ENCODE peak calls at places on chromosomes 11 and 22, in four cellular contexts. A is ovary, O is choroid plexus epithelial cell, R is esophagus squamous epithelium. W is an unnamed sample.

GRCh38 chr11:34792814-34793241 is 123.4 kb downstream of the APIP start:
- DNase-seq in A (no peak), O (no peak), R (no peak), W (no peak)

GRCh38 chr11:92671081-92671480 is 298.4 kb upstream of the MTNR1B start:
- DNase-seq in A (no peak), O (no peak), R (no peak), W (no peak)

GRCh38 chr11:60852060-60852638 is 3.6 kb downstream of the PTGDR2 start:
- DNase-seq in A (no peak), O (no peak), R (no peak), W (no peak)

GRCh38 chr11:83151274-83151977 is 5.5 kb upstream of the PCF11 start:
- DNase-seq in A (no peak), O (no peak), R (no peak), W (no peak)

GRCh38 chr11:15490535-15490934 is 375.8 kb downstream of the INSC start:
- DNase-seq in A (no peak), O (no peak), R (no peak), W (no peak)

GRCh38 chr11:36389811-36390210 is 93.7 kb downstream of the PRR5L start:
- DNase-seq in A (no peak), O (no peak), R (no peak), W (no peak)

GRCh38 chr11:132064987-132065620 is 694.7 kb downstream of the NTM start:
- DNase-seq in A (no peak), O (peak), R (no peak), W (no peak)

GRCh38 chr11:125025968-125026367 is 37.1 kb upstream of the SLC37A2 start:
- DNase-seq in A (no peak), O (no peak), R (no peak), W (no peak)

GRCh38 chr11:9774591-9775392 is 110.9 kb downstream of the SWAP70 start:
- DNase-seq in A (no peak), O (peak), R (no peak), W (no peak)

GRCh38 chr22:28351585-28351984 is 328.1 kb downstream of the TTC28 start:
- DNase-seq in A (no peak), O (no peak), R (no peak), W (no peak)

GRCh38 chr22:29310863-29311339 is 4.5 kb downstream of the GAS2L1 start:
- DNase-seq in A (peak), O (peak), R (no peak), W (peak)

GRCh38 chr11:232783-233565 is 3.2 kb downstream of the SIRT3 start:
- DNase-seq in A (no peak), O (no peak), R (no peak), W (no peak)

GRCh38 chr11:10307411-10308207 is 2.7 kb downstream of the ADM start:
- DNase-seq in A (peak), O (peak), R (peak), W (peak)

GRCh38 chr11:70914496-70914895 is 337.9 kb downstream of the SHANK2 start:
- DNase-seq in A (no peak), O (no peak), R (no peak), W (no peak)

GRCh38 chr11:108486828-108487227 is 11.4 kb downstream of the POGLUT3 start:
- DNase-seq in A (no peak), O (no peak), R (no peak), W (no peak)

GRCh38 chr11:84564180-84564866 is 1062.8 kb downstream of the DLG2 start:
- DNase-seq in A (no peak), O (peak), R (no peak), W (peak)

GRCh38 chr11:105793092-105793491 is 183.2 kb downstream of the GRIA4 start:
- DNase-seq in A (no peak), O (no peak), R (no peak), W (no peak)

GRCh38 chr11:66857234-66857926 is 516 bp downstream of the LRFN4 start:
- DNase-seq in A (peak), O (peak), R (no peak), W (peak)

GRCh38 chr22:39130892-39131855 is 21.3 kb downstream of the CBX7 start:
- DNase-seq in A (no peak), O (peak), R (no peak), W (no peak)

GRCh38 chr11:26931248-26931631 is 62.7 kb upstream of the FIBIN start:
- DNase-seq in A (no peak), O (peak), R (no peak), W (no peak)

GRCh38 chr22:45931042-45931441 is 45.9 kb downstream of the WNT7B start:
- DNase-seq in A (no peak), O (no peak), R (no peak), W (no peak)

GRCh38 chr11:120431633-120432032 is 79.9 kb upstream of the GRIK4 start:
- DNase-seq in A (no peak), O (peak), R (no peak), W (no peak)

GRCh38 chr11:67572747-67573419 is 10.7 kb upstream of the GSTP1 start:
- DNase-seq in A (peak), O (peak), R (no peak), W (no peak)

GRCh38 chr11:64314146-64314804 is 3.1 kb downstream of the TRMT112 start:
- DNase-seq in A (no peak), O (no peak), R (no peak), W (no peak)
- TF ChIP-seq CTCF in A (no peak), O (peak), R (no peak), W (no peak)

GRCh38 chr11:111460340-111460739 is 51.8 kb downstream of the BTG4 start:
- DNase-seq in A (no peak), O (no peak), R (no peak), W (no peak)

GRCh38 chr11:111461460-111462240 is 50.5 kb downstream of the BTG4 start:
- DNase-seq in A (no peak), O (no peak), R (no peak), W (no peak)

GRCh38 chr11:111457731-111458368 is 54.3 kb downstream of the BTG4 start:
- DNase-seq in A (no peak), O (no peak), R (no peak), W (no peak)

GRCh38 chr11:111460752-111461305 is 51.4 kb downstream of the BTG4 start:
- DNase-seq in A (no peak), O (peak), R (no peak), W (no peak)

DNA sequence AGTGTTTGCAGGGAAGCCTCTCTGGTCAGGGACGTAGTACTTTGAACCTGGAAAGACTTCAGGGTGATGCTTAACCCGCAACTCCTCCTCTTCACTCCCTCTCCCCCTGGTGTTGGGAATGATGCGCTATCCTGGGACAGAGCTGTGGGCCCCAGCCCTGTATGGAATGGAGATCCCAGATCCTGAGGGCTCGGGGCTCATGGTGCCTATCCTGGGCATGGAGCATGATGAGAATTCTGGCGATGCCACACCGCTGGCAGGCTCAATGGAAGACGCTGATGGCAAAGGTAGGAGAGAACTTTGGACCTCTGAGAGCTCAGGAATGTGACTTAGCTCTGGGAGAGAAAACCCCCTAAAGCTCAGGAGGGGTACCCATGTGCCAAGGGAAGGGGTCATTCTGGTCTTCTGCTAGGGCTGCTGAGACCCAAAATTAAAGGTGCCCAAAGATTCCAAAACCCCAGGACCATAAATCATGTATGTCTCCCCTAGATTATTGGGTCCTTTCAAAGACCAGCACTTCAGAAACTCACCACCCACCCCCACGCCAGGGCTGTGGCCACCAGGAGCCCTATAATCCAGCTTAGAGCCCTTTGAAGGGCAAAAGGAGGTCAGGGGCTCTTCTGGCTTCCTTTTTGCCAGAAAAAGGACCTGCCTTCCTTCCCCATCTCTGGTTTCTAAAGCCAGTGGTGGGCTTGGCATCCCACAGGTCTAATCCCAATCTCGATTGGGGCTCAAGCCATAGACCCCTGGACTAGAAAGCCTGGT is 52.5 kb downstream of the BTG4 start:
- DNase-seq in A (no peak), O (no peak), R (no peak), W (no peak)
- TF ChIP-seq CTCF in A (no peak), O (peak), R (no peak), W (no peak)

DNA sequence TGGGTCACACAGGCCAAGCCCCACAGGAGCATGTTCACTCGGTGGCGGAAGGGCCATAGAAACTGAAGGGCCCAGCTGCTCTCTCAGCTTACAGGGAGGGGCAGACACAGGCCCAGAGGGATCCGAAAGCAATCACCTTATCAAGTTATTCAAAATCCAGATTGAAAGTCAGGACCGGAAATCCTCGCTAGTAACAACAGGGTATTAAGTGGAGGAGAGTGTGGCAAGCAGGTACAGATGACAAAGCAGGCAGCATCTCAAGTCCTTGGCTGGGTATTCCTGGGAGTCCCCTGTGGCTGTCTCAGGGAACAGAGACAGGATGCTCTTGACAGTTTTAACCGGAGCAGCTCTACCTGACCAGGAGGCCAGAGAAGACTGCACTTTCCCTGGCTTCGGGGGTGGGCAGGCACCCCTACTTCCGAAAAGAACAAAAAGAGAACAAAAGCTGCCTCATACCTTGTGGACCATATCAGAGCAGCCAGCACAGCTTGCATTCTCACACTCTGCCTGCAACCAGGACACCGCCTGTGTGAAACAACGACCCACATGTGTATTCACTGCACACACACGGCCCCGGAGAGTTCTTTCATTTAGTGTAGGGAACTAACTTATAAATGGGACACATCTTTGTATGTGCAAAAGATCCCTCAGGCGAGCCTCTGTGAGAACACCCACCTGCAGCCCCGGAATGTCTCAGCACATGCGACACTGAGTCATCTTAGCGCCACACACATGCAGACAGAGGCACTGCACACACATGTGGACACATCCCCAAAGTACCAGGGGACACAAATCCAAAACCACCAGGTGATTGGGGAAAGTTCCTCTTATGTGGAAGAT is 78.3 kb downstream of the MICAL3 start:
- DNase-seq in A (no peak), O (no peak), R (no peak), W (no peak)
- TF ChIP-seq CTCF in A (no peak), O (no peak), R (no peak), W (no peak)

DNA sequence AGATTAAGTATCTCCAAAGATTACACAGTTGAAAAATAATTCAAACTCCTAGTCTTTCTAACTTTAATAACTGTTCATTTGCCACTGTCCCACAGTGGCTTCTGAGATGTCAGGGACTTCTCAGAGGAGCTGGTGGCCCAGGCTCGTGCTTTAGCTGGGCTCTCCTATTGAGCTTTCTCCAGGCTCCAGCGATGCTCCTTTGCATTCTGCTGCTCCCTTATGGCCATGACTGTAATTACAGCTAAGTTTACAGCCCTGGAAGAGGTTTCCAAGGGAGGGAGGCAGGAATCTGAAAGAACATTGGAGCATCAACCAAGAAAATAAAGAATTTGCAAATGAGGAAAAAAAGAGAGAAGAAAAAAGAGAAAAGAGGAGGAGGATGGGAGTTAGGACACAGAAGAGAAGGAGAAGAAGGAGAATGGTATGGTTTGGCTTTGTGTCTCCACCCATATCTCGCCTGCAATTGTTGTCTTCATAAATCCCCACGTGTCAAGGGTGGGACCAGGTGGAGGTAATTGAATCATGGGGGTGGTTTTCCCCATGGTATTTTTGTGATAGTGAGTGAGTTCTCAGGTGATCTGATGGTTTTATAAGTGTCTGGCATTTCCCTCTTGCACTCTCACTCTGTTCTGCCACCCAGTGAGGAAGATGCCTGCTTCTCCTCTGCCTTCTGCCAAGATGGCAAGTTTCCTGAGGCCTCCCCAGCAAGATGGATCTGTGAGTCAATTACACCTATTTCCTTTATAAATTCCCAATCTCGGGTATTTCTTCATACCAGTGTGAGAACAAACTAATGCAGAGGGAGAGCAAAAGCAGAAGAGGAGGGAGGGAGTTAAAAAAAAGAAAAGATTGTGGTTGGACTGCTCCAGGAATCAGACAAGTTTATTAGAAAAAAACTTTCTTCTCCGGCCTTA is 857.0 kb downstream of the KCNA4 start:
- DNase-seq in A (no peak), O (peak), R (no peak), W (peak)
- TF ChIP-seq CTCF in A (no peak), O (peak), R (peak), W (peak)

DNA sequence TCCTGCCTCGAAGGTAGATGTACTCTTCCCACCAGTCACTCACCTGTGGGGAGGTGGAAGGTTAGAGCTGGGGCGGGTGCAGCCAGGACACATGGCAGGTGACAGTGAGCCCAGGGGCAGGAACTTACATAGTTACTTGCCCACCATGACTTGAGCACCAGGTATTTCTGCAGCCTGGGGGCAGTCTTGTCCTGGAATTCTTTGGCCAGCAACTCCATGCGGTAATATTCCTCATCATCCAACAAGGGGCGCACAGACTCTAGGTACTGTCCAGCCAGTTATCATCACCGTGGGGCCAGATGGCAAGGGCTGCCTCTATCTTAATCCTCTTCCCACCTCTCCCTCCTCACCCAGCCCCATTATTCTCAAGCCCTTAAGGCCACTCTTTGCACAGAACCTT is 2.2 kb downstream of the CPT1B start:
- DNase-seq in A (no peak), O (peak), R (no peak), W (no peak)
- TF ChIP-seq CTCF in A (no peak), O (peak), R (no peak), W (no peak)

GRCh38 chr11:79440451-79441158 is at the start of gene TENM4:
- DNase-seq in A (peak), O (peak), R (no peak), W (peak)
- TF ChIP-seq CTCF in A (peak), O (no peak), R (peak), W (no peak)

GRCh38 chr11:86799680-86800075 is 664 bp upstream of the PRSS23 start:
- DNase-seq in A (no peak), O (peak), R (no peak), W (no peak)
- TF ChIP-seq CTCF in A (no peak), O (peak), R (no peak), W (no peak)

GRCh38 chr22:40679249-40679963 is at the start of gene MCHR1:
- DNase-seq in A (no peak), O (no peak), R (no peak), W (no peak)

GRCh38 chr22:40680819-40681183 is 1.5 kb downstream of the MCHR1 start:
- DNase-seq in A (no peak), O (no peak), R (no peak), W (no peak)

GRCh38 chr22:40681451-40681850 is 2.2 kb downstream of the MCHR1 start:
- DNase-seq in A (no peak), O (no peak), R (no peak), W (no peak)

GRCh38 chr22:40678493-40679248 is 613 bp upstream of the MCHR1 start:
- DNase-seq in A (no peak), O (no peak), R (no peak), W (no peak)

GRCh38 chr22:40679964-40680818 is 907 bp downstream of the MCHR1 start:
- DNase-seq in A (peak), O (peak), R (no peak), W (no peak)
- TF ChIP-seq CTCF in A (peak), O (peak), R (no peak), W (no peak)

W was measured in GM20000.